ENCODE peak calls at places on chromosomes 12 and 14, in seven cellular contexts. Z is stimulated activated CD4-positive, alpha-beta T cell treated with anti-CD3 and anti-CD28 coated beads, Interleukin-15, amount 100 ng/mL, for 48 hours; L is central memory CD4-positive, alpha-beta T cell; S is B cell; A is head of caudate nucleus; W is stomach; N is HS-27A. B is an unnamed sample.

GRCh38 chr14:84209021-84209420 is 1320.9 kb upstream of the FLRT2 start:
- DNase-seq in A (no peak), S (no peak), W (no peak), L (no peak), N (no peak), Z (no peak), B (no peak)

GRCh38 chr12:108895220-108895802 is 15.4 kb downstream of the DAO start:
- DNase-seq in S (no peak), W (no peak), A (no peak), N (no peak), Z (no peak), L (no peak), B (no peak)

GRCh38 chr14:68476212-68476964 is 316.5 kb downstream of the ZFP36L1 start:
- DNase-seq in S (peak; percentile 82), L (no peak), W (no peak), Z (no peak), N (no peak), A (peak; percentile 58), B (peak; percentile 78)

GRCh38 chr12:2785017-2785416 is 9.8 kb upstream of the FKBP4 start:
- DNase-seq in S (no peak), N (no peak), L (no peak), A (no peak), W (no peak), Z (no peak), B (no peak)

GRCh38 chr14:61459229-61459628 is 137.8 kb downstream of the PRKCH start:
- DNase-seq in W (no peak), Z (no peak), A (no peak), S (no peak), N (no peak), L (no peak), B (no peak)

GRCh38 chr12:1881936-1882335 is 36.5 kb downstream of the CACNA2D4 start:
- DNase-seq in N (no peak), W (no peak), Z (no peak), A (no peak), L (no peak), S (no peak), B (no peak)

GRCh38 chr14:85233756-85234545 is 296.0 kb upstream of the FLRT2 start:
- DNase-seq in Z (no peak), S (no peak), N (peak; percentile 74), L (no peak), A (no peak), W (no peak), B (no peak)

GRCh38 chr14:68395585-68395984 is 397.3 kb downstream of the ZFP36L1 start:
- DNase-seq in N (no peak), W (no peak), S (no peak), L (no peak), A (no peak), Z (no peak), B (no peak)

GRCh38 chr12:76264617-76265016 is 83.6 kb downstream of the BBS10 start:
- DNase-seq in S (no peak), L (no peak), Z (no peak), N (no peak), A (no peak), W (no peak), B (no peak)

GRCh38 chr14:24789277-24789832 is 155.4 kb upstream of the GZMB start:
- DNase-seq in L (no peak), N (no peak), W (no peak), A (no peak), Z (no peak), S (no peak), B (no peak)

GRCh38 chr12:68332726-68333630 is 816 bp upstream of the MDM1 start:
- DNase-seq in N (no peak), L (no peak), Z (no peak), A (no peak), W (no peak), S (no peak), B (no peak)

GRCh38 chr14:35387713-35388579 is 16.6 kb downstream of the NFKBIA start:
- DNase-seq in A (no peak), Z (no peak), W (no peak), S (no peak), N (no peak), L (no peak), B (no peak)

GRCh38 chr12:56333679-56334489 is at the start of gene PAN2:
- DNase-seq in A (peak; percentile 96), W (peak; percentile 96), Z (peak; percentile 92), L (peak; percentile 95), N (peak; percentile 95), S (peak; percentile 95), B (peak; percentile 96)

GRCh38 chr12:6823161-6824084 is 1.8 kb downstream of the GPR162 start:
- DNase-seq in L (no peak), N (no peak), Z (no peak), A (no peak), W (no peak), S (no peak), B (no peak)

GRCh38 chr12:5305425-5305824 is 126.5 kb upstream of the NTF3 start:
- DNase-seq in W (no peak), L (no peak), Z (no peak), A (no peak), S (no peak), N (no peak), B (no peak)

GRCh38 chr14:76762617-76763361 is 1.5 kb downstream of the VASH1 start:
- DNase-seq in W (no peak), Z (no peak), A (no peak), N (no peak), S (no peak), L (no peak), B (no peak)

GRCh38 chr12:49974231-49974675 is 1.5 kb downstream of the AQP6 start:
- DNase-seq in S (no peak), N (no peak), W (peak; percentile 69), L (no peak), Z (no peak), A (peak; percentile 84), B (peak; percentile 75)

B was measured in body of pancreas.